ENCODE peak calls at places on chromosome X, in seven cellular contexts. R is HepG2, N is left ventricle myocardium inferior, B is colonic mucosa, Q is MM.1S, J is endothelial cell of umbilical vein, K is NT2/D1. T is an unnamed sample.

GRCh38 chrX:120559799-120560198 is 963 bp downstream of the CUL4B start:
- DNase-seq in Q (no peak), K (no peak), R (no peak), B (no peak), N (no peak), J (no peak), T (no peak)

GRCh38 chrX:23699636-23700194 is 32.4 kb downstream of the PRDX4 start:
- DNase-seq in R (no peak), J (no peak), Q (no peak), N (no peak), K (peak; percentile 9), B (peak; percentile 19), T (peak; percentile 19)

GRCh38 chrX:50684871-50685270 is 129.1 kb downstream of the SHROOM4 start:
- DNase-seq in B (no peak), J (peak; percentile 53), N (no peak), R (no peak), Q (no peak), K (no peak), T (no peak)

GRCh38 chrX:109352121-109352556 is 129.7 kb downstream of the GUCY2F start:
- DNase-seq in N (peak; percentile 14), B (no peak), Q (no peak), K (no peak), R (no peak), J (no peak), T (no peak)

GRCh38 chrX:51459125-51459524 is 37.3 kb downstream of the NUDT11 start:
- DNase-seq in K (no peak), N (no peak), Q (peak; percentile 55), B (peak; percentile 21), J (peak; percentile 1), R (peak; percentile 3), T (no peak)

GRCh38 chrX:68261060-68261672 is 172.1 kb downstream of the OPHN1 start:
- DNase-seq in B (no peak), K (no peak), N (no peak), Q (no peak), J (no peak), R (no peak), T (no peak)

GRCh38 chrX:46713672-46714487 is 45.0 kb downstream of the SLC9A7 start:
- DNase-seq in J (no peak), R (no peak), N (no peak), Q (peak; percentile 7), B (no peak), K (no peak), T (no peak)

GRCh38 chrX:68995386-68995779 is 166.6 kb downstream of the EFNB1 start:
- DNase-seq in R (no peak), N (no peak), B (no peak), J (no peak), K (no peak), Q (no peak), T (no peak)

GRCh38 chrX:86023806-86024205 is 23.6 kb downstream of the CHM start:
- DNase-seq in Q (no peak), J (no peak), B (no peak), N (no peak), K (no peak), R (no peak), T (no peak)

GRCh38 chrX:30308263-30309138 is 689 bp downstream of the NR0B1 start:
- DNase-seq in R (no peak), Q (no peak), J (peak; percentile 4), K (no peak), N (no peak), B (no peak), T (no peak)

GRCh38 chrX:54540289-54540688 is 10.3 kb downstream of the GNL3L start:
- DNase-seq in B (no peak), J (peak; percentile 10), N (peak; percentile 14), K (no peak), Q (no peak), R (no peak), T (no peak)

GRCh38 chrX:69158166-69159040 is 6.8 kb downstream of the PJA1 start:
- DNase-seq in J (peak; percentile 71), B (peak; percentile 45), K (no peak), R (peak; percentile 23), Q (no peak), N (peak; percentile 60), T (peak; percentile 74)

GRCh38 chrX:9759340-9759739 is 6.3 kb downstream of the GPR143 start:
- DNase-seq in B (no peak), R (no peak), J (no peak), K (no peak), Q (no peak), N (no peak), T (no peak)

GRCh38 chrX:138745215-138745614 is 33.7 kb upstream of the FGF13 start:
- DNase-seq in J (peak; percentile 17), Q (peak; percentile 51), K (peak; percentile 28), R (peak; percentile 12), B (peak; percentile 36), N (no peak), T (peak; percentile 15)

GRCh38 chrX:74370482-74370881 is 50.8 kb upstream of the SLC16A2 start:
- DNase-seq in J (no peak), Q (no peak), N (no peak), R (no peak), K (no peak), B (no peak), T (no peak)

GRCh38 chrX:131703646-131704045 is 159.8 kb downstream of the OR13H1 start:
- DNase-seq in B (peak; percentile 30), R (no peak), K (no peak), Q (no peak), J (no peak), N (no peak), T (peak; percentile 28)

GRCh38 chrX:154918060-154918483 is 31.9 kb downstream of the F8A1 start:
- DNase-seq in K (peak; percentile 22), J (peak; percentile 67), B (peak; percentile 48), R (peak; percentile 48), N (peak; percentile 19), Q (peak; percentile 46), T (peak; percentile 63)

GRCh38 chrX:129783176-129783776 is 3.5 kb downstream of the SASH3 start:
- DNase-seq in Q (no peak), J (no peak), B (no peak), R (no peak), N (no peak), K (no peak), T (no peak)

GRCh38 chrX:68431836-68432235 is 1.5 kb downstream of the OPHN1 start:
- DNase-seq in J (peak; percentile 41), Q (no peak), K (no peak), N (no peak), R (no peak), B (no peak), T (no peak)

DNA sequence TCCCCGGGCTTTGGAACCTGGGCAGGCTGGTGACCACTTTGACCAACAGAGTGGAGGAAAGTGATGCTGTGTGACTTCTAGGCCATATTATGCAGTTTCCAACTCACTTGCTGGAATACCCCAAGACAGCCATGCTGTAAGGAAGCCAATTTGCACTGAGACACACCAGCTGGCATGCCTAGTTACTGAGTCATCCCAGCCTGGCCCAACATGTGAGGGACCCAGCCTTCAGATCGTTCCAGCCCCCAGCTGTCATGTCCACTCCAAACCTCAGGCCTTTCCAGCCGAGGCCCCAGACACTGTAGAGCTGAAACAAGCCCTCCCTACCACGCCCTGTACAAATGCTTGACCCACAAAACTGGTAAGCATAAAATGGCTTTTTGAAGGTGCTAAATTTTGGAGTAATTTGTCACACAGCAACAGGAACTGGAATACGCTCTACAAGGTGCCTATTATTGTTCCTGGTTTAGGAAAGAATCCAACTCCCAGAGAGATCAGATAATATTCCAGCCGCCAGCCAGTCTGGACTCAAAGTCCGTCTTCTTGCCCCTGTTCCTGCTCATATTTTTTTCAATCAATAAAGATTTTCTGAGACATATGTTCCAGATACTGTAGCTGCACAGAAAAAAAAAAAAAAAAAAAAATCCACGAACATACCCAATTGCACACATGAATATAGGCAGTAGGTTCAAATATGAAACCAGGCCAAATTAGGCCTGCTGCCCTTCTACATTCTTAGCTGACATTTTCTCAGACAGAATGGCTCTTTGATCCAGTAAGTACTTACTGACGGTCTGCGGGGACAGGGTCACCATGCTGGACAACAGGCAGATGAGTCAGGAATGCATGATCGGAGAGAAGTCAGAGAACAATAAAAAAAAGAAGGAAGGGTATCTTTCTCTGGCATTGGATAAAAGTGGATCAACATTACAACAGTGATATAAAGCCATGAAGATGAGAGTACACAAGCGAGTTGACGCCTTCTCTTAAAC is 35.1 kb downstream of the SH3KBP1 start:
- DNase-seq in K (no peak), Q (no peak), N (peak; percentile 33), R (peak; percentile 72), B (no peak), J (no peak), T (no peak)
- H3K4me1 ChIP-seq in K (no peaks in the 10 kb centered on the region), Q (peaks cover 28% of the 10 kb centered on the region), N (peaks cover 14% of the 10 kb centered on the region), R (peaks cover 37% of the 10 kb centered on the region), B (no peaks in the 10 kb centered on the region), J (peaks cover 6% of the 10 kb centered on the region), T (no peaks in the 10 kb centered on the region)

GRCh38 chrX:134849390-134849789 is 141.4 kb upstream of the SMIM10 start:
- DNase-seq in J (no peak), N (no peak), B (no peak), Q (no peak), K (no peak), R (no peak), T (no peak)

GRCh38 chrX:134847133-134847532 is 143.7 kb upstream of the SMIM10 start:
- DNase-seq in B (no peak), R (no peak), Q (no peak), K (no peak), N (no peak), J (no peak), T (no peak)

GRCh38 chrX:134840370-134840769 is 150.4 kb upstream of the SMIM10 start:
- DNase-seq in R (no peak), J (no peak), Q (no peak), N (no peak), K (no peak), B (no peak), T (no peak)

DNA sequence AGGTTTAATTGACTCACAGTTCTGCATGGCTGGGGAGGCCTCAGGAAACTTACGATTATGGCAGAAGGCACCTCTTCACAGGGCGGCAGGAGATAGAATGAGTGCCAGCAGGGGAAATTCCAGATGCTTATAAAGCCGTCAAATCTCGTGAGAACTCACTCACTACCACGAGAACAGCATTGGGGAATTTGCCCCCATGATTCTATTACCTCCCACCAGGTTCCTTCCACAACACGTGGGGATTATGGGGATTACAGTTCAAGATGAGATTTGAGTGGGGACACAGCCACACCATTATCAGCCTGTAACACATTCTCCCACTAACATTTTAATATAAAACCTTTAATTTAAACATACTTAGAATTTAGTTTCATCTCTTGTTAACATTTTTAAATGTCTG is 144.7 kb upstream of the SMIM10 start:
- DNase-seq in J (no peak), Q (no peak), N (no peak), K (no peak), B (no peak), R (no peak), T (no peak)
- H3K27me3 ChIP-seq in J (no peaks in the 10 kb centered on the region), Q (no peaks in the 10 kb centered on the region), N (no peaks in the 10 kb centered on the region), K (no peaks in the 10 kb centered on the region), B (no peaks in the 10 kb centered on the region), R (no peaks in the 10 kb centered on the region), T (no peaks in the 10 kb centered on the region)

GRCh38 chrX:43809463-43809862 is 72.8 kb downstream of the MAOB start:
- DNase-seq in R (no peak), N (no peak), J (no peak), B (no peak), K (no peak), Q (no peak), T (peak; percentile 53)
- H3K4me1 ChIP-seq in R (no peaks in the 10 kb centered on the region), N (peaks cover 24% of the 10 kb centered on the region), J (no peaks in the 10 kb centered on the region), B (no peaks in the 10 kb centered on the region), K (no peaks in the 10 kb centered on the region), Q (no peaks in the 10 kb centered on the region), T (no peaks in the 10 kb centered on the region)

GRCh38 chrX:94813541-94813940 is 1139.5 kb downstream of the FAM133A start:
- DNase-seq in B (no peak), J (no peak), K (no peak), N (no peak), R (no peak), Q (no peak), T (no peak)
- H3K27me3 ChIP-seq in B (no peaks in the 10 kb centered on the region), J (no peaks in the 10 kb centered on the region), K (no peaks in the 10 kb centered on the region), N (no peaks in the 10 kb centered on the region), R (no peaks in the 10 kb centered on the region), Q (no peaks in the 10 kb centered on the region), T (no peaks in the 10 kb centered on the region)